ENCODE peak calls at places on chromosomes 6 and 20, in ten cellular contexts. N, B, U, O, T, D, C, R, J and Q are unnamed samples.

GRCh38 chr6:16868968-16869367 is 107.7 kb upstream of the ATXN1 start:
- DNase-seq in N (no peak), B (no peak), U (no peak), O (peak), T (no peak), D (no peak), C (no peak), R (no peak), J (no peak), Q (no peak)

GRCh38 chr6:156809034-156809433 is 31.9 kb downstream of the ARID1B start:
- DNase-seq in N (no peak), B (no peak), U (peak), O (peak), T (no peak), D (no peak), C (no peak), R (no peak), J (no peak), Q (peak)

GRCh38 chr20:37178839-37179670 is at the start of the genes MROH8 and RPN2:
- DNase-seq in N (peak), B (peak), U (peak), O (peak), T (peak), D (peak), C (peak), R (peak), J (peak), Q (peak)

GRCh38 chr20:43473058-43473704 is 15.5 kb downstream of the SRSF6 start:
- DNase-seq in N (no peak), B (no peak), U (no peak), O (no peak), T (no peak), D (no peak), C (no peak), R (no peak), J (no peak), Q (no peak)

GRCh38 chr6:13908955-13909381 is 15.8 kb upstream of the RNF182 start:
- DNase-seq in N (peak), B (peak), U (peak), O (peak), T (peak), D (no peak), C (no peak), R (peak), J (peak), Q (peak)

GRCh38 chr20:17498181-17498580 is 33.0 kb downstream of the BFSP1 start:
- DNase-seq in N (no peak), B (no peak), U (no peak), O (peak), T (peak), D (no peak), C (peak), R (no peak), J (no peak), Q (no peak)

GRCh38 chr20:25090492-25091429 is 8.8 kb upstream of the VSX1 start:
- DNase-seq in N (no peak), B (peak), U (no peak), O (no peak), T (no peak), D (peak), C (no peak), R (no peak), J (no peak), Q (no peak)

GRCh38 chr6:147099974-147100373 is 104.2 kb upstream of the STXBP5 start:
- DNase-seq in N (no peak), B (no peak), U (no peak), O (peak), T (no peak), D (no peak), C (no peak), R (no peak), J (no peak), Q (no peak)

GRCh38 chr6:105317607-105318533 is 85.0 kb downstream of the PREP start:
- DNase-seq in N (no peak), B (no peak), U (no peak), O (no peak), T (no peak), D (no peak), C (no peak), R (no peak), J (peak), Q (peak)

GRCh38 chr20:52060794-52061714 is 130.5 kb downstream of the ZFP64 start:
- DNase-seq in N (no peak), B (no peak), U (no peak), O (no peak), T (no peak), D (no peak), C (no peak), R (no peak), J (peak), Q (peak)

GRCh38 chr20:11919046-11919445 is 1.4 kb downstream of the BTBD3 start:
- DNase-seq in N (no peak), B (no peak), U (no peak), O (peak), T (no peak), D (no peak), C (no peak), R (peak), J (no peak), Q (no peak)

GRCh38 chr20:7516631-7517051 is 423.6 kb downstream of the HAO1 start:
- DNase-seq in N (no peak), B (no peak), U (no peak), O (no peak), T (no peak), D (no peak), C (no peak), R (no peak), J (no peak), Q (no peak)

GRCh38 chr6:85516168-85516567 is 66.3 kb downstream of the NT5E start:
- DNase-seq in N (no peak), B (no peak), U (no peak), O (peak), T (no peak), D (no peak), C (no peak), R (no peak), J (peak), Q (no peak)

GRCh38 chr6:109892451-109893435 is 85.4 kb upstream of the GPR6 start:
- DNase-seq in N (no peak), B (peak), U (no peak), O (no peak), T (no peak), D (no peak), C (no peak), R (peak), J (no peak), Q (peak)

GRCh38 chr20:50308513-50309279 is 118.1 kb downstream of the CEBPB start:
- DNase-seq in N (peak), B (peak), U (peak), O (peak), T (peak), D (peak), C (peak), R (peak), J (peak), Q (peak)

GRCh38 chr6:31580807-31581437 is 1.3 kb downstream of the LTB start:
- DNase-seq in N (peak), B (peak), U (peak), O (peak), T (peak), D (peak), C (peak), R (peak), J (peak), Q (peak)
- TF ChIP-seq POLR2A in N (no peak), B (peak), U (peak), O (no peak), T (peak), D (peak), C (no peak), R (peak), J (no peak), Q (no peak)

GRCh38 chr6:23181301-23182110 is 612.1 kb downstream of the HDGFL1 start:
- DNase-seq in N (no peak), B (no peak), U (no peak), O (no peak), T (no peak), D (no peak), C (no peak), R (no peak), J (no peak), Q (no peak)

GRCh38 chr6:23183846-23184245 is 614.5 kb downstream of the HDGFL1 start:
- DNase-seq in N (no peak), B (no peak), U (no peak), O (no peak), T (no peak), D (no peak), C (no peak), R (no peak), J (no peak), Q (no peak)

GRCh38 chr6:23176883-23177282 is 607.5 kb downstream of the HDGFL1 start:
- DNase-seq in N (no peak), B (no peak), U (no peak), O (no peak), T (no peak), D (no peak), C (no peak), R (no peak), J (no peak), Q (no peak)

GRCh38 chr6:23179994-23180393 is 610.6 kb downstream of the HDGFL1 start:
- DNase-seq in N (no peak), B (no peak), U (no peak), O (no peak), T (no peak), D (no peak), C (no peak), R (no peak), J (no peak), Q (no peak)

DNA sequence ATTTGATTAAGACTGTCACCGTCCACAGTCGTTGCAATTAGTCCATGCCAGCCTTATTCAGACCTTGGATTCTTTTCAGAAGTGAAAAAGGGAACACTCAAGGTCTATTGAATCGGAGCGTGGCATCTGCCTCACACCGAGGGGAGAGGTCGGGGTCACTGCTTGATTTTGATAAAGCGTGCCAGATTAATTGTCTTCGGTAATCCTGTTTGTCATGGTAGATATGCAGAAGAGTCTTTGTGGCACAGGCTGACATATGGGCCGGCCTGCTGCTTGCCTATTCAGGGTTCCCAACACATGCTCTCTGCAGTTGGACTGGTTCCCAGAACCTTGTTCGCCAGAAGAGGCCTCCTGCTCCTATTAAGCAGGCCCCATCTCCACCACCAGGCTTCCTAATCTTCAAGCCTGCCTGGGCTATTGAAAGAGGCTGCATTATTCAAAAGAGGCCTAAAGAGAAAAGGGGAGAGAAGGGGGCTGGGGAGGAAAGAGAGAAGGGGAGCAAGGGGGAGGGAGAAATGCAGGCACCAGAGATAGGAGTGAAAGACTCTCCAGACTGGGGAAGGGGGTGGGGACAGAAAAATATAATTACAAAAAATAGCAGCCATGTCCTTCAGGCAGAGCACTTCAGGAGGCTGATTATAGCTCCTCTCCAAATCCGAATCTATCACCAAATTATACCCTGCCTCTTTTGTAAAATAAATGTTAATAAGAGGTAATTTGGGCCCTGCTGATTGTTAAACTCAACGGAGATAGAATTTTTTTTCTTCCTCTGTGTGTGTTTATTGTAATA is 611.3 kb downstream of the HDGFL1 start:
- DNase-seq in N (peak), B (peak), U (peak), O (peak), T (peak), D (peak), C (no peak), R (peak), J (no peak), Q (peak)
- TF ChIP-seq CTCF in N (no peak), B (no peak), U (no peak), O (peak), T (no peak), D (no peak), C (no peak), R (no peak), J (no peak), Q (no peak)

DNA sequence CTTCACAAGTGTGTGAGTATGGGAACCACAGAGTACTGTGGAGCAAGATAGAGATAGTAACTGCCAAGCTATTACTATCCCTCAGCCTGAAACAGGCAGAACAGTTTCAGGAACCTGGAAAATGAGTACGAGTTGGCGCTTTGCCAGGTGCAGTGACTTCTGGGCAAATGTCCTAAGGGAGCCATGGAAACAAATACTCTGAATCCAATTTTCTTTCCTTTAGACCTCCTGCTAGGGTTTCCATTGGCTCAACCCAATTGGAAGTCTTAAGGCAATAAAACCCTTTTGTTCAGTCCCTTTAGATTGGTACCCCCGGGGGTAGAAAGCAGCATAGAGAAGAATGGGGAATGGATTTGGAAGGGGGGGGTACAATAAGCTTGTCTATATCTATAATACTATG is 205.0 kb upstream of the EPHA7 start:
- DNase-seq in N (no peak), B (no peak), U (no peak), O (no peak), T (no peak), D (no peak), C (no peak), R (no peak), J (no peak), Q (peak)
- TF ChIP-seq POLR2A in N (no peak), B (no peak), U (no peak), O (no peak), T (no peak), D (no peak), C (no peak), R (no peak), J (no peak), Q (no peak)

DNA sequence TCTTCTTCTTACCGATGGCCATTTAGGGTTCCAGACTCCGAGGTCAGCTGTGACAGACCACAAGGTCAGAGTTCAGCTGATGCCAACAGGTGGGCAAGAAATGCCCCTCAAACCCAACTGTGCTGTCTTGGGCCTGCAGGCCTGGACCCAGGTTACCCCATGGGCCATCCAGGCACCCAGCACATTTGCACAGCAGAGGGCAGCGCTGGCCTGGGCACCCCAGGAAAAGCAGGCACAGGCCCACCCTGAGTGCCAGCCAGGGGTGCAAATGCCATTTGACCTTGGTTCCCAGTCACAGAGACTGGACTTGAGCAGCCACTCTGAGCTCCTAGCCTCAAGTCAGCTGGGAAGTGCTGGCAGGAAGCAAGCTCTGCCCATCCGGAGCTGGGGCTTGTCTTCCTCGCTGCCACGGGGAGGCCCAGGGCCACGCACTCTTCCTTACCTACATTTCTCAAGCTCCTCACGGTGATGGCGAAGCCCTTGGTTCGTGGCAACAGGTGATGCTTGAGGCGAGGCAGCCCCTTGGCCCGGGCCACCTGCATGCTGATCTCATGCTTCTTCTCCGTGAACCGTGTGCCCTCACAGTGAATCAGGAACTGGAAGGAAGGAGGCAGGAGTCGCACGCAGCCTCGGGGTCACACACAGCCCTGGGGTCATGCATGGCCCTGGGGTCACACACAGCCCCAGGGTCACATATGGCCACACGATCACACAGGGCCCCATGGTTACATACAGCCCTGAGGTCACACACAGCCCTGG is 120.8 kb downstream of the AGPAT4 start:
- DNase-seq in N (no peak), B (no peak), U (no peak), O (no peak), T (peak), D (no peak), C (peak), R (no peak), J (no peak), Q (peak)
- TF ChIP-seq CTCF in N (peak), B (peak), U (peak), O (peak), T (no peak), D (peak), C (peak), R (peak), J (peak), Q (peak)